ENCODE peak calls at places on chromosome 2, in ten cellular contexts. N is cardiac muscle cell, U is GM13977, Q is A549, A is endothelial cell, D is B cell, X is GM12864, O is body of pancreas, H is bronchial epithelial cell, B is HFF-Myc. J is an unnamed sample.

GRCh38 chr2:100104718-100105677 is 37.4 kb downstream of the AFF3 start:
- DNase-seq in U (peak), H (no peak), B (no peak), O (no peak), Q (no peak), N (peak), X (no peak), A (peak), D (no peak), J (peak)

GRCh38 chr2:189409136-189409535 is 32.1 kb upstream of the WDR75 start:
- DNase-seq in X (no peak), B (no peak), H (no peak), D (no peak), N (peak), O (no peak), U (no peak), Q (no peak), A (no peak), J (no peak)

GRCh38 chr2:42123426-42123825 is 45.7 kb upstream of the EML4 start:
- DNase-seq in D (no peak), H (no peak), A (no peak), X (no peak), Q (no peak), O (no peak), B (no peak), U (no peak), N (no peak), J (no peak)

GRCh38 chr2:69685321-69686048 is 41.9 kb upstream of the AAK1 start:
- DNase-seq in U (no peak), N (peak), O (peak), A (no peak), H (no peak), B (no peak), X (no peak), Q (peak), D (no peak), J (no peak)

GRCh38 chr2:200320991-200321390 is 14.5 kb downstream of the SPATS2L start:
- DNase-seq in B (no peak), A (no peak), H (no peak), O (no peak), D (no peak), Q (no peak), X (no peak), U (no peak), N (no peak), J (no peak)

GRCh38 chr2:232951891-232952290 is 61.2 kb downstream of the NGEF start:
- DNase-seq in N (no peak), U (no peak), Q (peak), X (no peak), B (no peak), A (no peak), O (no peak), D (no peak), H (peak), J (no peak)

GRCh38 chr2:25955036-25955435 is 27.3 kb downstream of the KIF3C start:
- DNase-seq in A (no peak), X (no peak), U (no peak), Q (no peak), D (no peak), B (no peak), O (no peak), N (no peak), H (no peak), J (no peak)

GRCh38 chr2:14720319-14720718 is 87.8 kb downstream of the LRATD1 start:
- DNase-seq in H (peak), N (no peak), U (no peak), A (no peak), Q (no peak), D (no peak), B (no peak), X (no peak), O (no peak), J (no peak)

GRCh38 chr2:24016853-24017703 is 7.2 kb downstream of the MFSD2B start:
- DNase-seq in H (no peak), D (no peak), B (no peak), X (no peak), A (no peak), U (no peak), O (no peak), Q (no peak), N (no peak), J (no peak)

GRCh38 chr2:172049721-172050120 is 35.6 kb upstream of the DLX1 start:
- DNase-seq in D (no peak), X (no peak), Q (no peak), B (no peak), N (no peak), A (no peak), O (no peak), H (no peak), U (no peak), J (no peak)

GRCh38 chr2:33298233-33298632 is 178.2 kb upstream of the RASGRP3 start:
- DNase-seq in Q (peak), X (no peak), D (no peak), A (no peak), U (no peak), N (peak), B (no peak), H (peak), O (no peak), J (no peak)

GRCh38 chr2:23757686-23758433 is 169.1 kb downstream of the ATAD2B start:
- DNase-seq in H (peak), X (no peak), B (peak), N (peak), U (no peak), D (no peak), A (no peak), O (no peak), Q (peak), J (no peak)

GRCh38 chr2:51981813-51982212 is 949.9 kb upstream of the NRXN1 start:
- DNase-seq in A (no peak), O (no peak), Q (peak), H (no peak), X (no peak), U (no peak), D (no peak), N (peak), B (no peak), J (no peak)

GRCh38 chr2:2254206-2254605 is 76.9 kb downstream of the MYT1L start:
- DNase-seq in N (no peak), A (no peak), D (no peak), X (no peak), O (no peak), U (no peak), B (no peak), H (no peak), Q (no peak), J (no peak)

GRCh38 chr2:8661736-8662135 is 20.1 kb upstream of the ID2 start:
- DNase-seq in Q (no peak), U (no peak), D (no peak), H (no peak), B (no peak), X (no peak), N (peak), O (no peak), A (no peak), J (no peak)

GRCh38 chr2:70750320-70750719 is 17.7 kb downstream of the ADD2 start:
- DNase-seq in D (no peak), O (no peak), N (no peak), Q (no peak), X (no peak), U (no peak), H (no peak), B (no peak), A (no peak), J (no peak)

GRCh38 chr2:6864938-6865345 is 765 bp downstream of the CMPK2 start:
- DNase-seq in U (no peak), H (no peak), A (no peak), B (no peak), X (no peak), N (no peak), D (no peak), O (peak), Q (peak), J (no peak)

GRCh38 chr2:74925361-74925786 is 33.1 kb upstream of the POLE4 start:
- DNase-seq in X (no peak), A (no peak), U (no peak), H (no peak), B (no peak), N (no peak), O (no peak), Q (no peak), D (no peak), J (no peak)

GRCh38 chr2:25341753-25342371 is at the start of gene DNMT3A:
- DNase-seq in H (no peak), X (no peak), B (no peak), Q (peak), N (peak), O (peak), A (peak), U (peak), D (no peak), J (peak)

GRCh38 chr2:176652300-176653182 is 383.3 kb downstream of the MTX2 start:
- DNase-seq in Q (peak), N (peak), B (peak), A (no peak), H (peak), D (peak), O (no peak), X (no peak), U (peak), J (peak)

GRCh38 chr2:43136862-43137261 is 89.5 kb downstream of the ZFP36L2 start:
- DNase-seq in Q (no peak), O (no peak), H (no peak), A (no peak), D (peak), N (no peak), B (no peak), X (no peak), U (no peak), J (peak)

GRCh38 chr2:117378653-117379052 is 435.8 kb upstream of the DDX18 start:
- DNase-seq in D (no peak), U (no peak), Q (no peak), A (no peak), H (no peak), B (no peak), O (no peak), X (no peak), N (no peak), J (no peak)

GRCh38 chr2:176239016-176239415 is 30.2 kb upstream of the MTX2 start:
- DNase-seq in B (no peak), H (no peak), A (no peak), D (no peak), X (no peak), N (no peak), O (no peak), Q (no peak), U (no peak), J (no peak)

GRCh38 chr2:237536617-237537016 is 29.8 kb upstream of the PRLH start:
- DNase-seq in X (no peak), Q (no peak), B (no peak), D (no peak), N (no peak), A (no peak), U (no peak), H (no peak), O (no peak), J (no peak)

GRCh38 chr2:47189635-47190034 is 34.5 kb upstream of the STPG4 start:
- DNase-seq in X (no peak), O (no peak), D (no peak), U (no peak), N (peak), H (peak), B (no peak), Q (peak), A (no peak), J (no peak)

GRCh38 chr2:59025157-59025757 is 784.1 kb upstream of the FANCL start:
- DNase-seq in H (peak), N (peak), B (peak), Q (peak), O (peak), D (peak), X (no peak), U (peak), A (peak), J (peak)

GRCh38 chr2:124265641-124266040 is 240.6 kb downstream of the CNTNAP5 start:
- DNase-seq in U (no peak), H (no peak), Q (no peak), O (no peak), B (no peak), X (no peak), D (no peak), A (no peak), N (no peak), J (no peak)

GRCh38 chr2:96353032-96353561 is 17.5 kb downstream of the NCAPH start:
- DNase-seq in H (no peak), N (no peak), B (no peak), O (no peak), A (no peak), X (no peak), U (no peak), Q (no peak), D (no peak), J (no peak)

GRCh38 chr2:20141056-20141762 is 83.7 kb downstream of the SDC1 start:
- DNase-seq in O (no peak), A (no peak), Q (peak), D (no peak), B (peak), X (no peak), H (peak), N (peak), U (no peak), J (no peak)

GRCh38 chr2:74703373-74703772 is 49.3 kb downstream of the SEMA4F start:
- DNase-seq in X (no peak), A (no peak), Q (no peak), U (no peak), H (no peak), B (no peak), D (no peak), O (no peak), N (peak), J (no peak)

GRCh38 chr2:235024191-235024611 is 72.4 kb downstream of the SH3BP4 start:
- DNase-seq in B (no peak), A (no peak), D (no peak), X (no peak), U (no peak), Q (no peak), O (no peak), H (no peak), N (no peak), J (no peak)

GRCh38 chr2:41294331-41294730 is 753.5 kb upstream of the PKDCC start:
- DNase-seq in D (no peak), U (no peak), Q (no peak), B (no peak), H (no peak), O (no peak), X (no peak), A (no peak), N (peak), J (no peak)

GRCh38 chr2:152920846-152921245 is 202.4 kb downstream of the ARL6IP6 start:
- DNase-seq in U (no peak), Q (no peak), O (no peak), X (no peak), D (no peak), H (peak), N (no peak), B (no peak), A (no peak), J (no peak)

GRCh38 chr2:178700922-178701342 is 106.3 kb downstream of the TTN start:
- DNase-seq in A (no peak), N (peak), B (peak), X (peak), D (no peak), O (no peak), U (peak), Q (peak), H (peak), J (peak)

GRCh38 chr2:10159486-10160160 is 37.1 kb downstream of the RRM2 start:
- DNase-seq in U (no peak), N (no peak), O (no peak), X (no peak), Q (no peak), B (no peak), D (no peak), H (no peak), A (no peak), J (no peak)

GRCh38 chr2:63763336-63764056 is 78.2 kb upstream of the UGP2 start:
- DNase-seq in X (no peak), U (no peak), A (no peak), D (no peak), O (no peak), B (peak), H (no peak), N (peak), Q (no peak), J (no peak)

GRCh38 chr2:42874838-42875801 is 82.7 kb upstream of the HAAO start:
- DNase-seq in N (peak), A (no peak), D (no peak), H (no peak), B (no peak), Q (no peak), U (no peak), X (no peak), O (no peak), J (no peak)

GRCh38 chr2:80579756-80580155 is 275.2 kb upstream of the LRRTM1 start:
- DNase-seq in Q (no peak), B (no peak), N (no peak), H (no peak), A (no peak), X (no peak), U (no peak), D (no peak), O (no peak), J (no peak)

GRCh38 chr2:31694444-31694843 is 113.7 kb upstream of the SRD5A2 start:
- DNase-seq in X (no peak), Q (peak), A (no peak), O (no peak), N (peak), D (no peak), H (no peak), U (no peak), B (no peak), J (no peak)
- TF ChIP-seq CTCF in X (peak), Q (peak), A (no peak), O (no peak), N (no peak), D (no peak), H (peak), U (peak), B (no peak), J (no peak)

GRCh38 chr2:95053543-95053942 is 28.0 kb downstream of the MAL start:
- DNase-seq in Q (peak), D (no peak), H (no peak), B (no peak), N (no peak), U (no peak), A (peak), X (no peak), O (no peak), J (peak)
- TF ChIP-seq CTCF in Q (no peak), D (no peak), H (no peak), B (no peak), N (no peak), U (peak), A (no peak), X (peak), O (no peak), J (no peak)

GRCh38 chr2:38233231-38233983 is 143.7 kb downstream of the ATL2 start:
- DNase-seq in D (no peak), Q (no peak), O (no peak), U (no peak), N (peak), X (no peak), A (no peak), H (peak), B (peak), J (no peak)
- TF ChIP-seq CTCF in D (no peak), Q (no peak), O (no peak), U (no peak), N (peak), X (no peak), A (no peak), H (no peak), B (peak), J (no peak)

GRCh38 chr2:173818285-173818684 is 146.9 kb downstream of the SP3 start:
- DNase-seq in A (no peak), O (no peak), U (no peak), D (no peak), B (no peak), Q (no peak), H (no peak), X (no peak), N (no peak), J (no peak)

GRCh38 chr2:173821451-173821850 is 143.7 kb downstream of the SP3 start:
- DNase-seq in D (no peak), B (no peak), O (no peak), Q (no peak), X (no peak), H (no peak), U (no peak), A (no peak), N (no peak), J (no peak)

GRCh38 chr2:173814306-173814705 is 150.9 kb downstream of the SP3 start:
- DNase-seq in B (no peak), O (no peak), X (no peak), H (no peak), Q (no peak), N (no peak), U (no peak), D (no peak), A (no peak), J (no peak)

GRCh38 chr2:173817582-173817981 is 147.6 kb downstream of the SP3 start:
- DNase-seq in X (no peak), B (no peak), Q (no peak), N (no peak), D (no peak), A (no peak), O (no peak), U (no peak), H (no peak), J (no peak)

DNA sequence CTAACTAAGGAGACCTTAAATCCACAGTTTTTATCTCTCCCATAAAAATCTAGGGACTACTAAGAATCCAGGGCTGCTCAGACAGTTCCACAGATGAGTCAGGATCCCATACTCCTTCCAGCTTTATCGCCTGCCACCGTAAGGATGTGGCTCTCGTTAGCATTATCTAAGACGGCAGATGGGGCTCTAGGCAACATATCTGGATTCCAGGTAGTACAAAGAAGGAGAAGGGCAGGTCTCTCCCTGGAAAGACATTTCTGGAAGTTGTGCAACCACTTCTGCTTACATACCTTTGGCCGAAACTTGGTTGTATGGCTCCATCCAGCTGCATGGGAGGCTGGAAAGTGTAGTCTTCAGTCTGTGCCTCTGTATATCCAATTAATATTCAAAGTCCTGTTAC is 149.4 kb downstream of the SP3 start:
- DNase-seq in U (no peak), A (no peak), B (no peak), H (peak), Q (no peak), D (no peak), X (no peak), O (no peak), N (no peak), J (no peak)
- TF ChIP-seq CTCF in U (no peak), A (no peak), B (no peak), H (no peak), Q (no peak), D (no peak), X (no peak), O (no peak), N (no peak), J (no peak)

GRCh38 chr2:225020157-225020864 is 22.0 kb downstream of the DOCK10 start:
- DNase-seq in Q (no peak), A (no peak), U (no peak), O (no peak), D (no peak), B (no peak), X (no peak), H (no peak), N (no peak), J (no peak)

GRCh38 chr2:225019100-225019499 is 23.2 kb downstream of the DOCK10 start:
- DNase-seq in D (no peak), B (no peak), Q (no peak), N (no peak), X (no peak), A (no peak), H (no peak), U (no peak), O (no peak), J (no peak)

GRCh38 chr2:225013432-225014048 is 28.7 kb downstream of the DOCK10 start:
- DNase-seq in U (no peak), Q (peak), X (no peak), H (no peak), A (no peak), D (no peak), B (no peak), O (no peak), N (peak), J (no peak)

GRCh38 chr2:225017098-225017685 is 25.1 kb downstream of the DOCK10 start:
- DNase-seq in D (no peak), H (no peak), O (no peak), U (no peak), B (no peak), X (no peak), Q (peak), A (no peak), N (no peak), J (no peak)

GRCh38 chr2:225017713-225018112 is 24.6 kb downstream of the DOCK10 start:
- DNase-seq in H (no peak), X (no peak), N (no peak), D (no peak), B (no peak), U (no peak), Q (peak), A (no peak), O (no peak), J (no peak)
- TF ChIP-seq CTCF in H (no peak), X (no peak), N (no peak), D (no peak), B (no peak), U (no peak), Q (peak), A (no peak), O (no peak), J (no peak)

DNA sequence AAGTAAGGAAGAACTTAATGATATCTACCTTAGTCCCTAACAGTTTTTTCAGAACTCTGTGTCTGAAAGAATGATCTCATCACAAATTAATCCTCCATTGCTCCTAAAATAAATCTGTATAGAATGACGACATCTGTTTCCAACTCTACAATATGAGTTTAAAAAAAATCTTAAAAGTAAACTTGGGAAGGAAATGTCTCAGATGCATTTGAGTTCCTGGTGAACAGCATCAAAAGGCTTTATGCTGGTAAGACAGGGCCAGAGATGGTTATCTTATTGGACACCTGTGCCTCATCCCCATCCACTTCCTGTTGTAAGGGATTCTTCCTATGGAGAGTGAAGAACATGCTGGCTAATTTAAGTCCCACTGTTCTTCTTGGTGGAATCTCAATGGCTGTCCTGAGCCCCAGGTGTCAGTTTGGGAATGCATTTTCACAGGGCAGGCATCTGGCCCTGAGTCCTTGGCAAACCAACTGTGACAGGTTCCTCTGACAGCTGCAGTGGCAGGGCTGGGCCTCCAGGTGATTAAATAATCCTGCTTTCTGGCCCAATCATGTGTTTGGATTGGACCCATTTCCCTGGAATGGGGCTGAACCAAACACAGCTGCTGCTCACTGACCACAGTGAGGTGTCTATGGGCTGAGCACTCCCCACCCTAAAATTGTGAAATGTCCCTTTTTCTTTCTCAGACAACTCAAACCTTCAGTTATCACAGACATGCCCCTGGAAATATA is 12.9 kb upstream of the NCKAP5 start:
- DNase-seq in O (peak), N (no peak), A (no peak), H (no peak), D (no peak), X (no peak), Q (no peak), B (no peak), U (no peak), J (no peak)
- TF ChIP-seq CTCF in O (no peak), N (no peak), A (peak), H (peak), D (no peak), X (no peak), Q (no peak), B (no peak), U (no peak), J (no peak)

J was measured in GM13976.